ENCODE peak calls at places on chromosomes 7 and 10, in nine cellular contexts. C is mammary epithelial cell, D is AG09309, A is vagina, B is body of pancreas, T is psoas muscle, Z is ascending aorta, G is gastrocnemius medialis, S is A549. R is an unnamed sample.

GRCh38 chr10:82340166-82340565 is 465.2 kb downstream of the NRG3 start:
- DNase-seq in C (no peak), D (no peak), A (no peak), B (no peak), T (no peak), Z (no peak), G (no peak), S (no peak), R (no peak)

GRCh38 chr10:93408788-93409187 is 73.3 kb downstream of the MYOF start:
- DNase-seq in C (no peak), D (no peak), A (no peak), B (no peak), T (no peak), Z (no peak), G (no peak), S (no peak), R (no peak)

GRCh38 chr10:29720149-29720548 is 85.4 kb upstream of the SVIL start:
- DNase-seq in C (no peak), D (no peak), A (no peak), B (no peak), T (no peak), Z (no peak), G (no peak), S (no peak), R (no peak)

GRCh38 chr10:49571419-49571818 is 32.5 kb upstream of the ERCC6 start:
- DNase-seq in C (peak), D (no peak), A (no peak), B (no peak), T (no peak), Z (no peak), G (no peak), S (no peak), R (no peak)

GRCh38 chr10:4947635-4948596 is 15.3 kb upstream of the AKR1C1 start:
- DNase-seq in C (peak), D (peak), A (no peak), B (peak), T (no peak), Z (no peak), G (peak), S (peak), R (peak)

GRCh38 chr10:64959883-64960282 is 1438.7 kb downstream of the REEP3 start:
- DNase-seq in C (no peak), D (no peak), A (no peak), B (no peak), T (no peak), Z (no peak), G (no peak), S (no peak), R (no peak)

GRCh38 chr7:137169282-137169698 is 174.2 kb downstream of the PTN start:
- DNase-seq in C (peak), D (peak), A (no peak), B (peak), T (peak), Z (no peak), G (peak), S (peak), R (peak)

GRCh38 chr10:60203993-60204618 is 185.6 kb downstream of the ANK3 start:
- DNase-seq in C (peak), D (no peak), A (no peak), B (no peak), T (no peak), Z (no peak), G (no peak), S (peak), R (no peak)

GRCh38 chr7:116863168-116863670 is 832 bp downstream of the CAPZA2 start:
- DNase-seq in C (peak), D (no peak), A (no peak), B (no peak), T (peak), Z (no peak), G (peak), S (peak), R (no peak)

GRCh38 chr10:97321032-97321806 is 2.1 kb downstream of the FRAT1 start:
- DNase-seq in C (no peak), D (no peak), A (no peak), B (peak), T (peak), Z (no peak), G (peak), S (no peak), R (no peak)

GRCh38 chr7:105742787-105743186 is 133.6 kb downstream of the ATXN7L1 start:
- DNase-seq in C (no peak), D (no peak), A (no peak), B (no peak), T (no peak), Z (no peak), G (no peak), S (no peak), R (no peak)

GRCh38 chr7:65983965-65984654 is 2.1 kb upstream of the GUSB start:
- DNase-seq in C (peak), D (no peak), A (no peak), B (no peak), T (no peak), Z (no peak), G (no peak), S (peak), R (no peak)

GRCh38 chr7:65980478-65981250 is 1.3 kb downstream of the GUSB start:
- DNase-seq in C (no peak), D (no peak), A (no peak), B (no peak), T (peak), Z (peak), G (peak), S (peak), R (no peak)

GRCh38 chr7:65979583-65980477 is 2.2 kb downstream of the GUSB start:
- DNase-seq in C (no peak), D (no peak), A (no peak), B (no peak), T (no peak), Z (no peak), G (no peak), S (no peak), R (no peak)

GRCh38 chr7:65978891-65979582 is 3.0 kb downstream of the GUSB start:
- DNase-seq in C (no peak), D (no peak), A (no peak), B (no peak), T (no peak), Z (no peak), G (no peak), S (no peak), R (no peak)

GRCh38 chr7:65981965-65982792 is at the start of gene GUSB:
- DNase-seq in C (peak), D (peak), A (no peak), B (peak), T (peak), Z (peak), G (peak), S (peak), R (peak)
- H3K4me3 ChIP-seq in C (peak), D (peak), A (peak), B (peak), T (peak), Z (peak), G (peak), S (peak), R (peak)

GRCh38 chr7:42492895-42493294 is 255.9 kb upstream of the GLI3 start:
- DNase-seq in C (no peak), D (no peak), A (no peak), B (no peak), T (no peak), Z (no peak), G (no peak), S (no peak), R (no peak)

GRCh38 chr7:42494722-42495121 is 257.7 kb upstream of the GLI3 start:
- DNase-seq in C (peak), D (no peak), A (no peak), B (no peak), T (no peak), Z (no peak), G (no peak), S (no peak), R (no peak)

GRCh38 chr7:42495251-42495650 is 258.2 kb upstream of the GLI3 start:
- DNase-seq in C (peak), D (no peak), A (no peak), B (no peak), T (no peak), Z (no peak), G (no peak), S (no peak), R (no peak)

GRCh38 chr7:42494199-42494710 is 257.2 kb upstream of the GLI3 start:
- DNase-seq in C (peak), D (no peak), A (no peak), B (no peak), T (no peak), Z (no peak), G (no peak), S (no peak), R (no peak)

GRCh38 chr7:42493436-42494198 is 256.6 kb upstream of the GLI3 start:
- DNase-seq in C (peak), D (peak), A (no peak), B (peak), T (peak), Z (no peak), G (peak), S (peak), R (peak)
- H3K4me3 ChIP-seq in C (peak), D (peak), A (peak), B (no peak), T (peak), Z (peak), G (peak), S (peak), R (peak)

DNA sequence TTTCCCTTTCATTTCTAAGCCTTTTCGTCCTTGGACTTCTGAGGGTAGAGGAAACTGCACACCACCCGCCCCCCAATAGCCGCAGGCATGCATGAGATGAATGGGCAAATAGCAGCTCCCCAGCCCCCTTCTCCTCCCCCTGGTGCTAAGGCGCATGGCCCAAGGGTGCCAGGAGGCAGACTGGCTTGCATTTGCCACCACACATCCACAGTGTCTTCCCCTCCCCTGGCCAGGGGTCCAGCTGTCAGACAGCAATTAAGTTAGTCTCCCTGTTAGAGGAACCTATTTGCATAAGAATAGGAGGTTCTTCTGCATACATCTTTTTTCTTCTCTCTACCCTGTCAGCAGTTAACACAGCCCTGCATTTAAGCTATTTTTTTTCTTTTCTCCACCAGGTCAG is 20.2 kb downstream of the TOMM7 start:
- DNase-seq in C (no peak), D (no peak), A (no peak), B (no peak), T (no peak), Z (no peak), G (no peak), S (no peak), R (no peak)
- H3K4me3 ChIP-seq in C (no peak), D (no peak), A (no peak), B (no peak), T (no peak), Z (no peak), G (no peak), S (no peak), R (no peak)

GRCh38 chr7:63114371-63114985 is 884.2 kb upstream of the ZNF722 start:
- DNase-seq in C (no peak), D (no peak), A (no peak), B (no peak), T (no peak), Z (no peak), G (no peak), S (no peak), R (no peak)
- H3K4me3 ChIP-seq in C (no peak), D (no peak), A (no peak), B (no peak), T (no peak), Z (no peak), G (no peak), S (no peak), R (no peak)

GRCh38 chr7:101138149-101138870 is 11.4 kb downstream of the SERPINE1 start:
- DNase-seq in C (peak), D (peak), A (no peak), B (peak), T (peak), Z (peak), G (peak), S (peak), R (peak)
- H3K4me3 ChIP-seq in C (no peak), D (no peak), A (peak), B (no peak), T (peak), Z (no peak), G (peak), S (no peak), R (no peak)

GRCh38 chr7:158975526-158976467 is 119.4 kb downstream of the DYNC2I1 start:
- DNase-seq in C (no peak), D (no peak), A (no peak), B (no peak), T (no peak), Z (no peak), G (no peak), S (no peak), R (peak)
- H3K4me3 ChIP-seq in C (no peak), D (no peak), A (no peak), B (no peak), T (peak), Z (no peak), G (no peak), S (no peak), R (no peak)

GRCh38 chr7:29332875-29333482 is 138.4 kb downstream of the CHN2 start:
- DNase-seq in C (no peak), D (no peak), A (no peak), B (no peak), T (no peak), Z (no peak), G (no peak), S (no peak), R (no peak)

GRCh38 chr7:29335188-29336083 is 140.9 kb downstream of the CHN2 start:
- DNase-seq in C (no peak), D (no peak), A (no peak), B (no peak), T (no peak), Z (no peak), G (no peak), S (no peak), R (no peak)

GRCh38 chr7:29340691-29341090 is 146.1 kb downstream of the CHN2 start:
- DNase-seq in C (no peak), D (no peak), A (no peak), B (no peak), T (no peak), Z (no peak), G (no peak), S (no peak), R (no peak)

GRCh38 chr7:29337628-29338116 is 143.1 kb downstream of the CHN2 start:
- DNase-seq in C (no peak), D (no peak), A (no peak), B (no peak), T (no peak), Z (no peak), G (no peak), S (no peak), R (no peak)

DNA sequence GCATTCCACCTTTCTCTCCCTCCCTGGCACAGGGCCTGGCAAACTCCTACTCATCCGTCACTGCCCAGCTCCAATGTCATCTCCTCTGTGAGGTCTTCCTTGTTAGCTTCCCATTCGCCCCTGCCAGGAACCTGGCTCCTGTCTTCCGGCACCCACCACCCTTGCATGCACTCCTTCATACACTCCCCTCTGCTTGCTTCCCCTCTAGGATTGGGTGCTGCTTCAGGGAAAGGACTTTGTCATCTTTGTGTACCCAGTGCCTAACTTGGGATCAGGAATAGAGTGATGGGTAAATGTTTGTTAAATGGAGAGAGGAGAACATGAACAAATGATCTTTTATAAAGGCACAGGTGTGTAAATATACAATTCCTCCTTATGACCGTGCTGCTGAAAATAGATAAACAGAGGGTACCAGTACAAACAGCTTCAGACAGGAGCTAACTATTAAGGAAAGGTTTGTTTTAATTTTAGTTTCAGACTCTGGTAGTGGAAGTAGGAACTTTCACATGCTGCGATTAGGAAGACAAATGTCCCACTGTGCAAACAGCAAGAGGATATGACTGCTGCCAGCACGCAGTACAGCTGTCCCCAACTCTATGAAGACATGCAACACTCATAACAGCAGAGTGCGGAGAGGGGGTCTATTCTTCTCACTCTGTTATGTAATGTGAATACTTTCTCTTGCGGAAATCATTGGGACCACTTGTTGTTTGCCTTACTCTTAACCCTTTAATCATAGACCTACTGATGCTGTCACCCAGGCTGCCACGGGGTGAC is 142.5 kb downstream of the CHN2 start:
- DNase-seq in C (no peak), D (no peak), A (no peak), B (peak), T (no peak), Z (no peak), G (no peak), S (no peak), R (no peak)
- H3K4me3 ChIP-seq in C (no peak), D (no peak), A (no peak), B (no peak), T (no peak), Z (no peak), G (no peak), S (no peak), R (no peak)